ENCODE peak calls at places on chromosomes 3 and 15, in six cellular contexts. F, P, D, J, G and R are unnamed samples.

GRCh38 chr15:39589193-39589814 is 8.4 kb downstream of the THBS1 start:
- DNase-seq in F (no peak), P (no peak), D (no peak), J (no peak), G (no peak), R (no peak)

GRCh38 chr3:52280046-52280445 is 1.6 kb upstream of the WDR82 start:
- DNase-seq in J (no peak), D (no peak), G (no peak), P (no peak), F (no peak), R (no peak)

GRCh38 chr3:76497636-76498035 is 542.3 kb upstream of the ROBO2 start:
- DNase-seq in F (peak), J (peak), P (peak), D (peak), G (peak), R (no peak)

GRCh38 chr3:183410280-183410679 is 18.1 kb downstream of the MCF2L2 start:
- DNase-seq in G (peak), J (no peak), P (no peak), F (no peak), D (no peak), R (no peak)

GRCh38 chr15:63909819-63910437 is 76.2 kb upstream of the HERC1 start:
- DNase-seq in P (peak), D (no peak), G (peak), J (no peak), F (no peak), R (no peak)

GRCh38 chr3:151216641-151217040 is 13.6 kb upstream of the GPR171 start:
- DNase-seq in J (no peak), F (no peak), D (no peak), G (peak), P (peak), R (no peak)

GRCh38 chr3:15081960-15082664 is 16.8 kb downstream of the RBSN start:
- DNase-seq in P (peak), G (peak), D (no peak), J (no peak), F (no peak), R (no peak)

GRCh38 chr3:182052360-182052759 is 340.6 kb downstream of the SOX2 start:
- DNase-seq in P (no peak), D (no peak), G (no peak), J (no peak), F (no peak), R (no peak)

GRCh38 chr15:70379938-70380337 is 282.2 kb upstream of the TLE3 start:
- DNase-seq in J (no peak), P (no peak), F (no peak), G (no peak), D (no peak), R (no peak)

GRCh38 chr3:121895121-121895520 is 920 bp downstream of the SLC15A2 start:
- DNase-seq in D (no peak), G (no peak), P (no peak), J (no peak), F (no peak), R (peak)

GRCh38 chr3:182198345-182198744 is 486.6 kb downstream of the SOX2 start:
- DNase-seq in J (no peak), G (no peak), P (no peak), D (no peak), F (no peak), R (no peak)

GRCh38 chr3:194925614-194926013 is 239.9 kb downstream of the FAM43A start:
- DNase-seq in G (no peak), F (no peak), D (no peak), J (peak), P (no peak), R (peak)
- H4K91ac ChIP-seq in G (no peak), F (no peak), D (no peak), J (no peak), P (no peak), R (no peak)

GRCh38 chr3:188170461-188171459 is 16.8 kb downstream of the LPP start:
- DNase-seq in P (no peak), G (no peak), J (no peak), D (no peak), F (no peak), R (peak)

GRCh38 chr3:188166471-188166870 is 12.5 kb downstream of the LPP start:
- DNase-seq in D (no peak), F (no peak), G (no peak), J (no peak), P (no peak), R (no peak)

GRCh38 chr3:188171682-188172467 is 17.9 kb downstream of the LPP start:
- DNase-seq in F (no peak), J (no peak), G (no peak), P (no peak), D (no peak), R (no peak)

GRCh38 chr3:188165596-188165995 is 11.6 kb downstream of the LPP start:
- DNase-seq in F (no peak), P (peak), D (no peak), G (no peak), J (peak), R (no peak)

DNA sequence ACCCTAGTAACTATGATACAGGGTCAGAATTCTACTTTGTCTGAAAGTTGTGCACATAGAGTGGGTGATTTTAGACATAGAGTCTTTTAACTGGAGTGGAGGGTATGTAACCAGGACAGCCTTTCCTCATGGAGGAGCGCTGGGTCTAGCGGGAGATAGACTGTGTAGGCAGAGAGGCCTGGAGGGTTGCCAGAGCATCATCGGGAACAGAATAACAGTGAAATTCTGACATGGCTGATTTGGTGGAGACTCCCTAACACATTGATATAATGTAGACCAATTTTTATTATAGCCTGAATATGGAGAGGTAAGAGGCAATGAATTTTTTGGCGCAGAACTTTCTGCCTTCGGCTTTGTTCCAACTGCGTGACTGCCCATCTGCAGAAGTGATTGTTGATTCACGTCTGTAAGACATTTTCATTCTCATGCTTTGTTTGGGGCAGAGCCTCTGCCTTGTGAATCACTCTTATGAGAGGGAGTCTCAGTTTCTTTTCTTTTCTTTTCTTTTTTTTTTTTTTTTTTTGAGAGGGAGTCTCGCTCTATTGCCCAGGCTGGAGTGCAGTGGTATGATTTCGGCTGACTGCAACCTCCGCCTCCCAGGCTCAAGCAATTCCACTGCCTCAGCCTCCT is 16.0 kb downstream of the LPP start:
- DNase-seq in F (no peak), D (no peak), G (no peak), J (no peak), P (no peak), R (no peak)
- H4K91ac ChIP-seq in F (no peak), D (no peak), G (no peak), J (no peak), P (no peak), R (no peak)

DNA sequence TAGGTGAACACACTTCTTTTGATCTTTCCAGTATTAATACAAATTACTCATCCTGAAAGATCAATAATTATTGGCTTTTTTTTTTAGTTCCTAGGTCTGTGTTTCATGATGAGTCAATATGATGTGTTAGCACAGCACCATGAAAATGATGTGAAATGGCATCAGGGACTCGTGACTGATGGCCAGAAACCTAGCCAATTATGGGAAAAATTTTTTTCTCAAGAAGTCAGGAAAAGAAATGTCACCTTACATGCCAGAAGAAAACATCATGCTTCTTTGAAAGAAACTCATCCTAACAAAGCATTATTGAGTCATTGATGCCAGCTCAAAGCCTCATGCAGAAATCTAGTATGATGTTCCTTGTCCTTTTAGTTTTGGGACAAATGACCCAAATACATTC is 468.3 kb upstream of the CBLB start:
- DNase-seq in F (no peak), P (peak), G (no peak), J (no peak), D (no peak), R (peak)
- H4K91ac ChIP-seq in F (no peak), P (no peak), G (no peak), J (no peak), D (no peak), R (no peak)

GRCh38 chr3:113623827-113624226 is 72.6 kb downstream of the USF3 start:
- DNase-seq in P (no peak), D (no peak), G (no peak), J (no peak), F (no peak), R (peak)
- H4K91ac ChIP-seq in P (no peak), D (no peak), G (no peak), J (no peak), F (no peak), R (no peak)

GRCh38 chr3:107116251-107116650 is 261.0 kb upstream of the CCDC54 start:
- DNase-seq in F (no peak), J (no peak), G (no peak), D (no peak), P (no peak), R (no peak)
- H4K91ac ChIP-seq in F (no peak), J (no peak), G (no peak), D (no peak), P (no peak), R (no peak)

GRCh38 chr3:136728918-136729317 is 23.3 kb downstream of the STAG1 start:
- DNase-seq in J (no peak), P (peak), F (peak), D (no peak), G (peak), R (no peak)

GRCh38 chr3:136728434-136728833 is 23.7 kb downstream of the STAG1 start:
- DNase-seq in P (no peak), G (no peak), F (no peak), D (no peak), J (no peak), R (no peak)

GRCh38 chr3:136731274-136731884 is 20.8 kb downstream of the STAG1 start:
- DNase-seq in G (no peak), J (no peak), P (no peak), F (no peak), D (no peak), R (no peak)

GRCh38 chr3:136733317-136733833 is 18.8 kb downstream of the STAG1 start:
- DNase-seq in D (no peak), P (peak), F (no peak), G (no peak), J (no peak), R (no peak)

DNA sequence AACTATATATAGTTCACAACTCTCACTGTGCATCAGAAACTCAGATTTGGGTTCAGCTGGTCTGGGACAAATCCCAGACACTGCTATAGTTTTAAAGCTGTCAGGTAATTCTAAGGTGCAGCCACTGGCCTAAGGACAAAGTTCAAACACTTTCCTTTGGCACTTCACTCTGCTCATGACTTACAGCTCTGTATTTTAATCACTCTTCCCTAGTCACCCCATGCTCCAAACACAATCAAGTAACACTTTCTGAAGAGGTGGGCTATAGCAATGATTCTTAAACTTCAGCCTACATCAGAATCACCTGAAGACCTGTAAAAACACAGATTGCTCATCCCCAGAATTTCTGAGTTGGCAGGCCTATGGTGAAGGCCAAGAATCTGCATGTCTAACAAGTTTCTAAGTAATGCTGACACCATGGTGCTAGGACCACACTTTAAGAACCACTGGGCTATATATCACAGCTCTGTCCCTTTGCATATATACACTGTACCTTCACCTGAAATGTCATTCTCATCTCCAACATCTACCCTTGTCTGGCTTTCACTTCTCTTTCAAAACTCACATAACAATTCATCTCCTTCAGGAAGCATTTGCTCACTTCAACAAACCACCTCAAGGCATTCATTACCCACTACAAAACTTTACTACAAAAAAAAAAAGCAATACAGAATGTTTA is 21.4 kb downstream of the STAG1 start:
- DNase-seq in F (no peak), P (no peak), J (no peak), G (no peak), D (no peak), R (no peak)
- H4K91ac ChIP-seq in F (no peak), P (no peak), J (no peak), G (no peak), D (no peak), R (no peak)

DNA sequence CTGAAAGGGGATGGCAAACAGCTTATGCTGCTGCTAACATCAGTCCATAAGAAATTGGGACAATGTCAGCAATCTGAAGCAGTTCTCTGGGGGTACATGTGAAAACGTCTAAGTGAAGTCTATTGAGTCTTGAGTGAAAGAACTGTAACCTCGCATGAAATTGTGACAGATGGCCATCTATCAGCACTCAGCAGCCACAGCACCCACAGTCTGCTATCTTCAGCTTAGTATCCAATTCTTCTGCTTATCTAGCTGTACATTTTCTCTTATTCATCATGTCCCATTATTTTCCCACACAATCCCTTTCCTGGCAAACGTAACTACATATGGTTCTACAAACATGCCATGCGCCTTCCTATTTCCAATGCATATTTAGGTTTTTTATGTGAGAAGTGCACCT is 629.7 kb downstream of the NTRK3 start:
- DNase-seq in P (no peak), F (no peak), J (no peak), G (no peak), D (no peak), R (no peak)
- H4K91ac ChIP-seq in P (no peak), F (no peak), J (no peak), G (no peak), D (no peak), R (no peak)

DNA sequence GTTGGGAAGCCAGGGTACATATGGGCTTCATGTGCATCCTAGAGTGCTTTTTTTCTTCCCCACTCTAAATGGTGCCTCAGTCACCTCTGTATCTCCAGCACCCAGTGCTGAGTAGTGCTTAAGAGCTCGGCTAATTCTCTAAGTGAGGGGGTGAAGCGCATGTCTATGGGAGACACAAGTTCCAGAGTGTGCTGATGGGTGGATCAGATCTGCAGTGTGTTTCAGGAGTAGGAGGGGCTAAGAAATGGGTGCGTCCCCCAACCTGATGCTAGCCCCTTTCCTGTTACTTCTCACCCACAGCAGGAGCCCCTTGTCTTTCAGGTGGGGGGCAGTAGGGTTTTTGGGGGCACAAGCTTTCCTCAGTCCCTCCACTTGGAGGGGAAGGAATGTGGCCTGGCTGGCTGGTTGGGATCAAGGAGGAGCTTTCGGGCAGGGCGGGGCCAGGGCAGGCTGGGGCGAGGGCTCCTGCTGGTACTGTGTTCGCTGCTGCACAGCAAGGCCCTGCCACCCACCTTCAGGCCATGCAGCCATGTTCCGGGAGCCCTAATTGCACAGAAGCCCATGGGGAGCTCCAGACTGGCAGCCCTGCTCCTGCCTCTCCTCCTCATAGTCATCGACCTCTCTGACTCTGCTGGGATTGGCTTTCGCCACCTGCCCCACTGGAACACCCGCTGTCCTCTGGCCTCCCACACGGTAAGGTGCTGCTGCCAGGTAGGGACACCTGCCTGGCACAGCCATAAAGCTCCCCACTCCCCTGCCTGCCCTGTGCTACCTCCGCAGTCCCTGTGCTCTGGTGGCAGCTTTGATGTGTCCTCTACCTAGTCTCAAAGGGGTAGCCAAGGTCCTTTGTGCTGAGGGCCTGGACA is at the start of gene IL17RE:
- DNase-seq in D (no peak), F (peak), J (peak), G (no peak), P (no peak), R (peak)
- H4K91ac ChIP-seq in D (no peak), F (no peak), J (peak), G (peak), P (peak), R (peak)

DNA sequence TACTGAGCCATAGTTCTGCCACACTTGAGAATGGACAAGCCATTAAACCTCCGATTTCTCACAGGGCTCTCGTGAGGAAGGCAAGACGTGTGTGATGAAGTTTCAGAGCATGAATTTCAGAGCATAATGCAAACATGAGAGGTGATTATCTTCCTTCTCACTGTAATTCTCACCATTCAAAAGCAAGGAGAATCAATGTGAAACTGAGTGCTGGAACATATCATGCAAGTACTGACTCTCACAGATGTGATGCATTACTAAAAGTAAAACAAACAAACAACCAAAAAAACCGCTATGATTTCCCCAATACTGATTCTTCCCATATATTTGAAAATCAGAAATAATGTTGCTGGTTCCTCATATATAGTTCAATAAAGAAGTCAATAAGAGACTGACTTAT is 23.7 kb downstream of the P3H2 start:
- DNase-seq in D (no peak), F (no peak), P (no peak), J (no peak), G (no peak), R (no peak)
- H4K91ac ChIP-seq in D (no peak), F (no peak), P (peak), J (no peak), G (no peak), R (no peak)

GRCh38 chr3:66803206-66803605 is 194.9 kb upstream of the KBTBD8 start:
- DNase-seq in F (peak), J (no peak), D (no peak), G (no peak), P (no peak), R (no peak)
- H4K91ac ChIP-seq in F (no peak), J (no peak), D (no peak), G (no peak), P (peak), R (no peak)